ENCODE peak calls at places on chromosomes 3 and 15, in six cellular contexts. F, K, X, J, H and V are unnamed samples.

GRCh38 chr3:128080323-128080898 is 28.2 kb downstream of the SEC61A1 start:
- DNase-seq in F (no peak), K (no peak), X (peak), J (no peak), H (no peak), V (no peak)

GRCh38 chr3:187197255-187197654 is at the start of gene RTP1:
- DNase-seq in F (no peak), K (no peak), X (no peak), J (no peak), H (no peak), V (no peak)

GRCh38 chr15:100994597-100995446 is 75.7 kb downstream of the LRRK1 start:
- DNase-seq in F (no peak), K (no peak), X (no peak), J (no peak), H (no peak), V (peak)

GRCh38 chr15:99692825-99693224 is 40.4 kb downstream of the LYSMD4 start:
- DNase-seq in F (no peak), K (no peak), X (no peak), J (no peak), H (no peak), V (no peak)

GRCh38 chr3:14769531-14770325 is 49.0 kb upstream of the FGD5 start:
- DNase-seq in F (no peak), K (no peak), X (no peak), J (no peak), H (no peak), V (no peak)

GRCh38 chr3:196868297-196868661 is 559 bp downstream of the SENP5 start:
- DNase-seq in F (peak), K (no peak), X (peak), J (no peak), H (no peak), V (peak)

GRCh38 chr3:48271763-48272498 is 31.0 kb downstream of the ZNF589 start:
- DNase-seq in F (no peak), K (no peak), X (no peak), J (no peak), H (no peak), V (peak)

GRCh38 chr3:161028485-161029018 is 76.6 kb downstream of the B3GALNT1 start:
- DNase-seq in F (no peak), K (no peak), X (peak), J (no peak), H (no peak), V (no peak)

GRCh38 chr3:179093807-179094206 is 22.2 kb upstream of the ZMAT3 start:
- DNase-seq in F (no peak), K (no peak), X (peak), J (no peak), H (no peak), V (no peak)

GRCh38 chr15:36938131-36938530 is 162.2 kb downstream of the MEIS2 start:
- DNase-seq in F (no peak), K (no peak), X (no peak), J (no peak), H (no peak), V (no peak)

GRCh38 chr3:40624189-40624754 is 99.5 kb downstream of the ZNF621 start:
- DNase-seq in F (no peak), K (no peak), X (no peak), J (no peak), H (no peak), V (no peak)

DNA sequence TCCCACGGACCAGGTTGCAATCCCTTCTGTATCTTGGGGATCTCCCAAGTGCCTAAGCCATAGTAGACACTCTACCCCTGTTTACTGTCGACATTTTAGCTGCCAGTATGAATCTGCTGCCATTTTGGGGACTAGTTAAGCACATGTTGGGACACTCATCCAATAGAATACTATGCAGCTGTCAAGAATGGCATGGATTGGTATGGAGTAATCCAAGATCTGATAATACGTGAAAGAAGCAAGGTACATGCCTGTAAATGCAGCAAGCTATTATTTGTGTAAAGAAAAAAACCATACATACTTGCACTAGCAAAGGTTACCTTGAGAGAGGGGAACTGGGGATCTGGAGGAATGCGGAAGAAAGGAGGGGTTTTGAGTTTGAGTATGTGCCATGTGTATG is 129.3 kb downstream of the SMAD6 start:
- DNase-seq in F (no peak), K (no peak), X (no peak), J (no peak), H (no peak), V (no peak)
- H3K27ac ChIP-seq in F (no peak), K (no peak), X (no peak), J (peak), H (no peak), V (no peak)

DNA sequence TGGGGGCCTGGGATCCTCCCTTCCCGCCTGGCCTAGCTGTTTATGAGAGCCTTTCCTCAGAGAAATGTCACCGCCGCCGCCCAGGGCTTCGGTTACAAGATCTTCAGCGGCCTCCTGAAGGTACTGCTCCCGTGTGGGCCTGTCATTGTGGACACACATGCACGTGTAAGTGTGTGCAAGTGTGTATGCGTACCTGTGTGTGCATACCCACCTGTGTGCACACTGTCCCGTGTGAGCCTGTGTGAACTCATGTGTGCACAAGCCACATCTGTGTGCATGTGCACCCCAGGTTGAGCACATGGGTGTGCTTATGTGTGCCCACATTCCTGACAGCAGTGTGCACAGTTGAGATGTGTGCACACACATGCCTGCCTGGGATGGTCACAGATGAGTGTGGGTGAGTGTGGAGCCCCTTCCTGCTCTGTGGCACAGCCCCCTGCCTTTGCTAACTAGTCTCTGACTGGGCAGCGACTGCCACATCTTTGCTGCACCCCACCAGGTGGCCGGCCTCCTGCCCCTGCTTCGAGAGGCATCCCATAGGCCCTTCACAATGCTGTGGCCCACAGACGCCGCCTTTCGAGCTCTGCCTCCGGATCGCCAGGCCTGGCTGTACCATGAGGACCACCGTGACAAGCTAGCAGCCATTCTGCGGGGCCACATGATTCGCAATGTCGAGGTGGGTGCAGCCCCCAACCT is 14.1 kb downstream of the NT5DC2 start:
- DNase-seq in F (no peak), K (no peak), X (no peak), J (no peak), H (no peak), V (no peak)
- H3K27ac ChIP-seq in F (no peak), K (no peak), X (no peak), J (no peak), H (no peak), V (no peak)

GRCh38 chr3:11717301-11717700 is 73.6 kb upstream of the VGLL4 start:
- DNase-seq in F (no peak), K (no peak), X (peak), J (no peak), H (no peak), V (no peak)
- H3K27ac ChIP-seq in F (peak), K (peak), X (peak), J (peak), H (peak), V (peak)

GRCh38 chr15:74821091-74821789 is 5.2 kb upstream of the CPLX3 start:
- DNase-seq in F (no peak), K (no peak), X (no peak), J (no peak), H (no peak), V (no peak)
- H3K27ac ChIP-seq in F (no peak), K (no peak), X (no peak), J (no peak), H (no peak), V (no peak)

GRCh38 chr15:80152180-80152895 is 461 bp upstream of the FAH start:
- DNase-seq in F (peak), K (peak), X (peak), J (no peak), H (peak), V (peak)
- H3K27ac ChIP-seq in F (peak), K (peak), X (peak), J (peak), H (peak), V (peak)

DNA sequence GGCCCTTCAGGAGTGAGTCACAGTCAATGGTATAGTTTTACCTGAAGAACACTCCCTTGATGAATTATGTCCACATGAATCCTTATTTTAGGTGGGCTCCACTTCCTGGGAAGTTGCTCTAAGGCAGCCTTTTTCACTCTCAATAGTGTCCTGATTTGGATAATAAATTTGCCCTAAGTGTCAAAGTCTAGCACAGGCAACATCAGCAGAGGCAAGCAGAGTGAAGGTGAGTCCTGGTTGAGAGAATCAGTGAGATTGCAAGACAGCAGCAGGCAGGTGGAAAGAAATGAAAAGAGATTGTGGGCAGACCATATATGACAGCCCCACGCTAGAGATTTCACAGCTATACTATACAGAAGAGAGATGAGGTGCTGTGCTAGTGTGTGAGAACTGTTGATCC is 137.2 kb downstream of the ZPLD1 start:
- DNase-seq in F (no peak), K (no peak), X (no peak), J (no peak), H (no peak), V (no peak)
- H3K27ac ChIP-seq in F (no peak), K (no peak), X (no peak), J (no peak), H (no peak), V (no peak)

GRCh38 chr15:93296786-93297500 is 207.9 kb upstream of the RGMA start:
- DNase-seq in F (no peak), K (no peak), X (no peak), J (no peak), H (no peak), V (no peak)
- H3K27ac ChIP-seq in F (no peak), K (no peak), X (no peak), J (no peak), H (no peak), V (no peak)

GRCh38 chr3:36520241-36521006 is 140.1 kb downstream of the STAC start:
- DNase-seq in F (no peak), K (no peak), X (no peak), J (no peak), H (no peak), V (no peak)
- H3K27ac ChIP-seq in F (no peak), K (no peak), X (no peak), J (no peak), H (no peak), V (no peak)

GRCh38 chr3:69008980-69009379 is 4.5 kb downstream of the EOGT start:
- DNase-seq in F (no peak), K (no peak), X (peak), J (no peak), H (no peak), V (no peak)
- H3K27ac ChIP-seq in F (no peak), K (peak), X (peak), J (no peak), H (peak), V (peak)

DNA sequence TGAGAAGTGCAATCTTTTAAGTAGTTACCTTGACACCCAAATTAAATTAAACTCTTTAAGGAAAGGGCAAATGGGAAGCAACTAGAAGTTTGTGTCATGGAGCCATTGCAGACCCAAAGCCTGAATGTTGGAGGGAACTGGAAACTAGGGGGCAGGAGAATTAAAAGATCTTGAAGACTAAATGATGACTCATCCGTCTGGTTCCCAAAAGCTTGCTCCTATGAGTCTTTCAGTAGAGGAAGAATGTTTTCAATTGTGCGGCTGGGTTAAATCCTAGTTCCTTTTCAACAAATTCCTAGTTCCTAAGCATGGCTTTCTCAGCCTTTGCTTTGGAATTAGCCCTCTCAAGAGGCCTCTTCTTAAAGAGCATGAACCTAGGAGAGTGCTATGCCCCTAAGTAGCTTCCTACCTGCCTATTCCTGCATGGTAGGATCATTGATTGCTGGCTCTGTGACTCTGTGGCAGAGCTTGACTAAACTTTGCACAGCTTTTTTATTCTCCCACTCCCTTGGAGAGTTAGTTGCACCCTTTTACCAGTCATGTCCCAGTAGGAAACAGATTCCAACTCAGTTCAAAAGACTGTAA is 17.7 kb downstream of the CLEC3B start:
- DNase-seq in F (no peak), K (no peak), X (peak), J (no peak), H (no peak), V (no peak)
- H3K27ac ChIP-seq in F (no peak), K (peak), X (peak), J (no peak), H (no peak), V (no peak)